ENCODE peak calls at places on chromosomes 2 and 18, in eight cellular contexts. P, O, Q, C, U, N, S and J are unnamed samples.
A peak's percentile ranks its signal among the peaks of the same experiment; 100 is the strongest.

GRCh38 chr18:55319517-55319905 is 268.5 kb downstream of the TCF4 start:
- DNase-seq in P (no peak), O (no peak), Q (no peak), C (peak; percentile 44), U (no peak), N (no peak), S (no peak), J (no peak)

GRCh38 chr2:467543-467891 is 179.6 kb upstream of the ALKAL2 start:
- DNase-seq in P (no peak), O (no peak), Q (no peak), C (no peak), U (no peak), N (no peak), S (no peak), J (no peak)

GRCh38 chr18:13464432-13465125 is 246.0 kb downstream of the LDLRAD4 start:
- DNase-seq in P (no peak), O (no peak), Q (no peak), C (peak; percentile 94), U (peak; percentile 88), N (peak; percentile 89), S (no peak), J (peak; percentile 29)

GRCh38 chr18:70634576-70635147 is 345.8 kb downstream of the SOCS6 start:
- DNase-seq in P (no peak), O (no peak), Q (no peak), C (no peak), U (no peak), N (no peak), S (no peak), J (no peak)

GRCh38 chr18:13725566-13726227 is 661 bp downstream of the FAM210A start:
- DNase-seq in P (no peak), O (no peak), Q (no peak), C (peak; percentile 22), U (no peak), N (peak; percentile 82), S (peak; percentile 88), J (peak; percentile 8)

GRCh38 chr2:182915369-182916326 is 49.2 kb upstream of the FRZB start:
- DNase-seq in P (no peak), O (no peak), Q (no peak), C (no peak), U (no peak), N (no peak), S (no peak), J (no peak)

GRCh38 chr18:62486290-62486964 is 36.4 kb upstream of the ZCCHC2 start:
- DNase-seq in P (no peak), O (peak; percentile 10), Q (peak; percentile 94), C (peak; percentile 60), U (no peak), N (no peak), S (no peak), J (peak; percentile 75)

GRCh38 chr2:49843314-49843713 is 689.0 kb upstream of the FSHR start:
- DNase-seq in P (no peak), O (no peak), Q (no peak), C (no peak), U (no peak), N (no peak), S (no peak), J (no peak)

GRCh38 chr18:78782951-78783563 is 196.6 kb upstream of the SALL3 start:
- DNase-seq in P (no peak), O (no peak), Q (no peak), C (no peak), U (no peak), N (peak; percentile 70), S (no peak), J (no peak)

GRCh38 chr2:128779301-128780095 is 460.8 kb upstream of the HS6ST1 start:
- DNase-seq in P (peak; percentile 36), O (no peak), Q (no peak), C (no peak), U (no peak), N (peak; percentile 32), S (peak; percentile 52), J (no peak)

GRCh38 chr18:70243131-70243530 is 37.6 kb upstream of the RTTN start:
- DNase-seq in P (no peak), O (peak; percentile 41), Q (peak; percentile 55), C (no peak), U (no peak), N (no peak), S (no peak), J (no peak)

GRCh38 chr2:164456599-164456998 is 164.7 kb downstream of the GRB14 start:
- DNase-seq in P (no peak), O (no peak), Q (no peak), C (peak; percentile 8), U (no peak), N (no peak), S (no peak), J (peak; percentile 68)

GRCh38 chr2:169619946-169620345 is 35.8 kb downstream of the PPIG start:
- DNase-seq in P (no peak), O (no peak), Q (no peak), C (no peak), U (no peak), N (no peak), S (no peak), J (no peak)

GRCh38 chr18:78716581-78716980 is 263.0 kb upstream of the SALL3 start:
- DNase-seq in P (no peak), O (no peak), Q (no peak), C (no peak), U (no peak), N (no peak), S (no peak), J (no peak)

DNA sequence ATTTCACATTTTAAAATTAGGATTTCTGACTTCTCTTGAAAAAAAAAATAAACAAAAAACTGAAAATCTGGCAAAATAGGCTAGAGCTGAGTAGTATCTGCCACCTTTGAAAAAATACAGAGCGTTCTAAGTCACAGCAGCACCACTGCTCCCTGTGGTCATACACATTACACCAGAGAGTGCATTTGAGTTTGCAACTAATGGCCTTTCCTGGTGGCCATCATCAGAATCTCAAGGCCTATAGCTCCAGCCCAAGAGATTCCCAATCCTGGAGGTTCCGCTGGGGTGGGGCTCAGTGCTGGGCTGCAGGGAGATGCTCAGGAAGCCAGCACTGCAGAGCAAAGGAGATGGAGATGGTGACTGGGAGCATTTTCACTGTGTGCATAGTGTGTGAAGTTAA is 17.5 kb downstream of the SMYD1 start:
- DNase-seq in P (no peak), O (no peak), Q (no peak), C (no peak), U (no peak), N (no peak), S (no peak), J (no peak)
- TF ChIP-seq POLR2A in P (no peak), O (no peak), Q (no peak), C (no peak), U (no peak), N (no peak), S (no peak), J (no peak)

GRCh38 chr2:195612515-195613495 is 44.2 kb upstream of the SLC39A10 start:
- DNase-seq in P (no peak), O (peak; percentile 41), Q (no peak), C (peak; percentile 72), U (no peak), N (peak; percentile 66), S (no peak), J (peak; percentile 77)
- TF ChIP-seq POLR2A in P (no peak), O (no peak), Q (no peak), C (no peak), U (no peak), N (no peak), S (no peak), J (peak; percentile 59)

GRCh38 chr2:223050188-223050587 is 1.8 kb upstream of the KCNE4 start:
- DNase-seq in P (no peak), O (no peak), Q (no peak), C (no peak), U (no peak), N (no peak), S (no peak), J (no peak)

GRCh38 chr2:223052710-223053261 is 796 bp downstream of the KCNE4 start:
- DNase-seq in P (no peak), O (peak; percentile 22), Q (no peak), C (no peak), U (no peak), N (no peak), S (no peak), J (peak; percentile 44)

GRCh38 chr2:223053431-223054192 is 1.6 kb downstream of the KCNE4 start:
- DNase-seq in P (no peak), O (no peak), Q (no peak), C (no peak), U (no peak), N (no peak), S (no peak), J (peak; percentile 34)

GRCh38 chr2:223050900-223051299 is 1.1 kb upstream of the KCNE4 start:
- DNase-seq in P (no peak), O (no peak), Q (no peak), C (no peak), U (no peak), N (no peak), S (no peak), J (no peak)

DNA sequence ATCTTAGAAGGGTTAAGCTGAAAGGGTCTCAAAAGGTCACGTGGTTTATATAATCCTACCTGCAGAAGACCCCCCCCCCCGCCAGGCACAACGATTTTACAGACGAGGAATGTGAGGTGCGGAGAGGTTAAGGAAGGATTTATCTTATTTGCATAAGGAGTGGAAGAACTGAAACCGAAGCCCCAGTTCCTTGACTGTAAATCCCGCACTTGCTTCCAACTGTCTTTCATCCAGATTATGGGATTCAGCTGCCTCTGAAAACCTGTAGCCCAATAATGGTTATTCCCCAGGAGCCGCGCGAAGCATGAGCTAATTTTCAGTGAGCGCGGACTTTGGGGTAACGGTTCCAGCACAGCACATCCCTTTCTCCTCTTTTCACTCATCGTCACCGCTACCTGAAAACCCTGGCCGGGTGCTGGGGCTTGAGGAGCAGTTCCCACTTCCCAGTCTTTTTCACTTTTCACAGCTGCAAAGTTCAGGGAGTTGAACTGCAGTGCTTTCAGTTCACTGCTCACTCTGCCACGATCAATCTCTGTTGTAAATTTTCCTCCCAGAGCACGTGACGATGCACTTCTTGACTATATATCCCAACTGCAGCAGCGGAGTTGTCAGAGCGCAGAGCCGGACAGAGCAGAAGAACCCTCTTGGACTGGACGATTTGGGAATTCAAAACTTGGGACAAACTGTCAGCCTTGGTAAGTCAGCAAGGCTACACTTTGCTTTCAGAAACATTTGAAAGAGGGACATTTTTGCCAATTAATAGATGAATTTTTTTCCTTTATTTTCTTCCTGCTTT is at the start of gene KCNE4:
- DNase-seq in P (no peak), O (no peak), Q (no peak), C (no peak), U (no peak), N (no peak), S (no peak), J (peak; percentile 55)
- TF ChIP-seq POLR2A in P (no peak), O (no peak), Q (no peak), C (no peak), U (no peak), N (no peak), S (no peak), J (no peak)

DNA sequence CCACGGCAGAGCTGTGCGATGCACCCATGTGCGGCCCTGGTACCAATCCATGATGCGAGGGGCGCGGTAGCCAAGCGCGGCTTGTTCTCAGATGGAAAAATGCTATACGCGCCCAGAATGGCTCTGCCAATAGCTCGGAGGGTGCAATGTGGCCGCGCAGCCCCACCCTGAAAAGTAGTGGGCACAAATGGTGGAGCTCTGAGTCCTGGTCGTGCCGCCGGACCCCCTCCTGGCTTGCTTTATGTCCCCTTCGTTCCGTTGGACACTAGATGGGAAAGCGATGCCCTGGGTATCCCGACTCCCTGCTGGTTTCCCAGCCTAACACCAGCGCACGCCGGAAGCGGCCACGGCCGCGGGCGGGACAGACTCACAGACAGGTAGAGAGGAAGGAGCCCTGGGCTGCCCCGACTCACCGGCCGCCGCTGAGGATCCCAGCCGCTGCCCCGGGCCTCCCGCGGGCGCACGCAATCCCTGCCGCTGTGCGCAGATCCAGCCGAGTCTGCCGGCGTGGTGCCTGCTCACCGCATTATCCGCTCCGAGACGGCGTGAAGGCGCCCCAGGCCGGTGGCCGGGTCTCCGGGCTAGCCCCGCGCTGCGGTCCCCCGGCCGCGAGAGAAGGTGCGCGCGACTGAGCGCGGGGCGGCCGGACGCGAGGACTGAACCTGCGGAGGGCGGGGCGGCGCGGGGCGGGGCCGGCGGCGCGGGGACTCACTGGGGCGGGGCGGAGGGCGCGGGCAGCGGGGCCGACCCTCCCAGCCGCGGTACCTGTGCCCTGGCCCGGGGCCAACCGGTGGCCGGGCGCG is at the start of gene CDC42EP3:
- DNase-seq in P (peak; percentile 76), O (peak; percentile 77), Q (no peak), C (peak; percentile 48), U (peak; percentile 79), N (peak; percentile 89), S (no peak), J (peak; percentile 65)
- TF ChIP-seq POLR2A in P (no peak), O (peak; percentile 96), Q (peak; percentile 91), C (peak; percentile 84), U (peak; percentile 54), N (no peak), S (no peak), J (peak; percentile 76)